ENCODE peak calls at places on chromosomes 5 and 9, in ten cellular contexts. R is activated naive CD8-positive, alpha-beta T cell treated with anti-CD3 and anti-CD28 coated beads, Interleukin-2, amount 10 ng/mL, durations not matched to agents 7 days and 5 days; Y is activated naive CD4-positive, alpha-beta T cell treated with anti-CD3 and anti-CD28 coated beads, Interleukin-2, amount 50 U/mL, for 72 hours; F is PC-3; L is omental fat pad; O is central memory CD8-positive, alpha-beta T cell; W is A549; B is activated CD8-positive, alpha-beta memory T cell treated with anti-CD3 and anti-CD28 coated beads, Interleukin-2, amount 10 ng/mL, durations not matched to agents 7 days and 5 days; C is gastroesophageal sphincter; H is activated CD4-positive, CD25-positive, alpha-beta regulatory T cell treated with anti-CD3 and anti-CD28 coated beads, Interleukin-2, amount 50 U/mL, for 24 hours. G is an unnamed sample.

GRCh38 chr5:79229357-79230174 is 6.4 kb upstream of the JMY start:
- ATAC-seq in R (no peak), Y (peak; percentile 74), F (peak; percentile 50), L (no peak), O (peak; percentile 87), W (no peak), B (peak; percentile 83), C (no peak), H (peak; percentile 81), G (no peak)

GRCh38 chr5:31563216-31563615 is 31.1 kb downstream of the C5orf22 start:
- ATAC-seq in R (no peak), Y (no peak), F (no peak), L (no peak), O (no peak), W (no peak), B (no peak), C (no peak), H (no peak), G (no peak)

GRCh38 chr5:54296386-54296785 is 14.0 kb downstream of the ARL15 start:
- ATAC-seq in R (no peak), Y (no peak), F (peak; percentile 90), L (no peak), O (no peak), W (no peak), B (no peak), C (no peak), H (no peak), G (peak; percentile 74)

GRCh38 chr9:121354141-121354540 is 15.9 kb downstream of the STOM start:
- ATAC-seq in R (peak; percentile 8), Y (peak; percentile 10), F (no peak), L (no peak), O (no peak), W (no peak), B (peak; percentile 20), C (peak; percentile 57), H (no peak), G (no peak)

GRCh38 chr5:175853573-175854230 is 17.7 kb upstream of the CPLX2 start:
- ATAC-seq in R (no peak), Y (no peak), F (no peak), L (no peak), O (no peak), W (peak; percentile 52), B (no peak), C (peak; percentile 55), H (no peak), G (no peak)

GRCh38 chr5:112479418-112479817 is 60.3 kb upstream of the EPB41L4A start:
- ATAC-seq in R (no peak), Y (no peak), F (no peak), L (no peak), O (no peak), W (no peak), B (no peak), C (no peak), H (no peak), G (peak; percentile 94)

GRCh38 chr5:92092239-92092638 is 709.1 kb upstream of the ARRDC3 start:
- ATAC-seq in R (no peak), Y (no peak), F (no peak), L (no peak), O (no peak), W (no peak), B (no peak), C (no peak), H (no peak), G (no peak)

GRCh38 chr5:176625966-176626875 is 4.1 kb downstream of the SNCB start:
- ATAC-seq in R (no peak), Y (no peak), F (peak; percentile 61), L (no peak), O (no peak), W (no peak), B (no peak), C (no peak), H (no peak), G (peak; percentile 72)

GRCh38 chr9:117284414-117284813 is 130.4 kb downstream of the ASTN2 start:
- ATAC-seq in R (no peak), Y (no peak), F (no peak), L (no peak), O (no peak), W (no peak), B (no peak), C (no peak), H (no peak), G (no peak)

GRCh38 chr9:682633-683508 is 158.6 kb upstream of the DMRT1 start:
- ATAC-seq in R (no peak), Y (no peak), F (peak; percentile 11), L (no peak), O (no peak), W (peak; percentile 90), B (no peak), C (no peak), H (no peak), G (peak; percentile 35)

GRCh38 chr9:82170079-82170662 is 181.6 kb downstream of the SPATA31D1 start:
- ATAC-seq in R (no peak), Y (no peak), F (no peak), L (no peak), O (no peak), W (no peak), B (no peak), C (no peak), H (no peak), G (peak; percentile 64)

GRCh38 chr9:3946840-3947239 is 353.0 kb downstream of the GLIS3 start:
- ATAC-seq in R (no peak), Y (no peak), F (no peak), L (no peak), O (no peak), W (no peak), B (no peak), C (no peak), H (no peak), G (no peak)

GRCh38 chr9:4305586-4305985 is 5.7 kb upstream of the GLIS3 start:
- ATAC-seq in R (no peak), Y (peak; percentile 15), F (no peak), L (no peak), O (no peak), W (no peak), B (no peak), C (no peak), H (no peak), G (no peak)

GRCh38 chr5:113524927-113525326 is 11.4 kb downstream of the YTHDC2 start:
- ATAC-seq in R (peak; percentile 75), Y (peak; percentile 32), F (no peak), L (no peak), O (no peak), W (no peak), B (peak; percentile 79), C (no peak), H (peak; percentile 70), G (no peak)

GRCh38 chr9:7006417-7006816 is 248.6 kb downstream of the KDM4C start:
- ATAC-seq in R (no peak), Y (no peak), F (no peak), L (no peak), O (no peak), W (no peak), B (no peak), C (no peak), H (no peak), G (no peak)

GRCh38 chr5:136123236-136123768 is 9.3 kb upstream of the SMAD5 start:
- ATAC-seq in R (no peak), Y (no peak), F (peak; percentile 94), L (no peak), O (no peak), W (peak; percentile 88), B (no peak), C (no peak), H (peak; percentile 36), G (peak; percentile 95)

GRCh38 chr5:142149363-142149762 is 40.8 kb downstream of the NDFIP1 start:
- ATAC-seq in R (no peak), Y (no peak), F (no peak), L (no peak), O (no peak), W (no peak), B (no peak), C (no peak), H (no peak), G (no peak)

GRCh38 chr5:95384485-95385213 is 6.5 kb upstream of the FAM81B start:
- ATAC-seq in R (no peak), Y (no peak), F (no peak), L (no peak), O (no peak), W (no peak), B (no peak), C (no peak), H (no peak), G (peak; percentile 69)

GRCh38 chr5:142521706-142522105 is 164.2 kb downstream of the FGF1 start:
- ATAC-seq in R (no peak), Y (no peak), F (no peak), L (no peak), O (no peak), W (no peak), B (no peak), C (no peak), H (no peak), G (no peak)

GRCh38 chr9:35827486-35827885 is 1.0 kb downstream of the FAM221B start:
- ATAC-seq in R (no peak), Y (no peak), F (no peak), L (no peak), O (no peak), W (no peak), B (no peak), C (no peak), H (no peak), G (no peak)

GRCh38 chr5:111726986-111727385 is 30.0 kb downstream of the NREP start:
- ATAC-seq in R (no peak), Y (no peak), F (no peak), L (no peak), O (no peak), W (no peak), B (no peak), C (no peak), H (no peak), G (no peak)

GRCh38 chr9:118170032-118170955 is 466.1 kb downstream of the TLR4 start:
- ATAC-seq in R (no peak), Y (no peak), F (peak; percentile 37), L (no peak), O (no peak), W (peak; percentile 98), B (no peak), C (no peak), H (no peak), G (no peak)

GRCh38 chr9:36101916-36102741 is 34.4 kb upstream of the GLIPR2 start:
- ATAC-seq in R (no peak), Y (peak; percentile 22), F (peak; percentile 91), L (peak; percentile 82), O (no peak), W (peak; percentile 95), B (no peak), C (peak; percentile 46), H (no peak), G (peak; percentile 15)

GRCh38 chr9:133801739-133802138 is 63.6 kb upstream of the SARDH start:
- ATAC-seq in R (no peak), Y (no peak), F (no peak), L (no peak), O (no peak), W (no peak), B (no peak), C (no peak), H (no peak), G (no peak)

GRCh38 chr9:123299558-123300126 is 31.3 kb upstream of the STRBP start:
- ATAC-seq in R (no peak), Y (no peak), F (no peak), L (no peak), O (no peak), W (no peak), B (no peak), C (no peak), H (no peak), G (no peak)

GRCh38 chr5:87499478-87500410 is 87.0 kb upstream of the CCNH start:
- ATAC-seq in R (no peak), Y (no peak), F (peak; percentile 72), L (no peak), O (no peak), W (peak; percentile 34), B (no peak), C (no peak), H (no peak), G (no peak)

GRCh38 chr9:70010015-70010414 is 33.6 kb upstream of the MAMDC2 start:
- ATAC-seq in R (no peak), Y (no peak), F (no peak), L (no peak), O (no peak), W (no peak), B (no peak), C (no peak), H (no peak), G (no peak)

GRCh38 chr9:123102380-123103113 is 69.1 kb downstream of the GPR21 start:
- ATAC-seq in R (no peak), Y (no peak), F (no peak), L (no peak), O (no peak), W (peak; percentile 50), B (no peak), C (no peak), H (no peak), G (peak; percentile 59)